ENCODE peak calls at places on chromosomes 1 and 21, in seven cellular contexts. V is left cardiac atrium, W is ecto neural progenitor cell, Y is T-helper 2 cell, G is adipocyte, X is left colon, D is WTC11. J is an unnamed sample.

GRCh38 chr1:198903203-198903602 is 264.4 kb downstream of the PTPRC start:
- DNase-seq in D (peak; percentile 38), X (no peak), Y (no peak), W (peak; percentile 47), V (no peak), G (peak; percentile 72), J (no peak)

GRCh38 chr1:31425301-31426081 is 12.5 kb downstream of the SERINC2 start:
- DNase-seq in G (no peak), V (no peak), X (no peak), Y (no peak), D (no peak), W (no peak), J (no peak)

GRCh38 chr1:116817582-116818064 is 63.4 kb downstream of the CD2 start:
- DNase-seq in W (peak; percentile 62), X (peak; percentile 42), D (peak; percentile 75), V (no peak), Y (peak; percentile 38), G (peak; percentile 45), J (peak; percentile 64)

GRCh38 chr1:106926748-106927582 is 129.5 kb upstream of the PRMT6 start:
- DNase-seq in D (no peak), X (no peak), V (no peak), W (no peak), Y (no peak), G (peak; percentile 5), J (no peak)

GRCh38 chr21:26544208-26544607 is 28.9 kb downstream of the CYYR1 start:
- DNase-seq in G (no peak), X (no peak), Y (no peak), V (no peak), D (no peak), W (no peak), J (no peak)

GRCh38 chr1:211742889-211743529 is 67.6 kb upstream of the NEK2 start:
- DNase-seq in W (no peak), X (no peak), D (no peak), V (no peak), Y (no peak), G (no peak), J (no peak)

GRCh38 chr1:176450526-176450925 is 12.4 kb upstream of the PAPPA2 start:
- DNase-seq in G (peak; percentile 0), D (no peak), X (no peak), W (no peak), V (no peak), Y (no peak), J (no peak)

GRCh38 chr1:226131639-226132038 is 54.9 kb downstream of the ACBD3 start:
- DNase-seq in G (no peak), X (no peak), V (peak; percentile 3), D (no peak), Y (no peak), W (no peak), J (no peak)

GRCh38 chr1:23719162-23719820 is 24.0 kb upstream of the ELOA start:
- DNase-seq in Y (no peak), D (no peak), W (no peak), X (no peak), G (no peak), V (no peak), J (no peak)

GRCh38 chr1:246608616-246609376 is 42.5 kb downstream of the CNST start:
- DNase-seq in V (peak; percentile 73), G (peak; percentile 46), Y (no peak), X (peak; percentile 91), D (no peak), W (no peak), J (no peak)

GRCh38 chr1:55384589-55385136 is 169.5 kb upstream of the USP24 start:
- DNase-seq in V (no peak), Y (no peak), X (no peak), W (no peak), D (no peak), G (no peak), J (no peak)

GRCh38 chr1:24635195-24635843 is 7.8 kb upstream of the SRRM1 start:
- DNase-seq in Y (no peak), V (no peak), D (no peak), W (no peak), G (peak; percentile 91), X (no peak), J (no peak)

J was measured in effector memory CD8-positive, alpha-beta T cell.